ENCODE peak calls at places on chromosomes 13 and 19, in four cellular contexts. C is heart left ventricle, P is tibial nerve, L is spleen. A is an unnamed sample.

GRCh38 chr19:6421075-6422014 is 3.3 kb downstream of the KHSRP start:
- DNase-seq in P (no peak), L (no peak), C (no peak), A (no peak)

GRCh38 chr13:95920485-95920884 is 132.7 kb downstream of the UGGT2 start:
- DNase-seq in L (no peak), C (no peak), P (no peak), A (no peak)

GRCh38 chr19:54952591-54953344 is 5.4 kb upstream of the NLRP7 start:
- DNase-seq in P (no peak), C (no peak), L (no peak), A (peak)

GRCh38 chr13:108728370-108728769 is 99.0 kb downstream of the MYO16 start:
- DNase-seq in C (no peak), P (no peak), L (no peak), A (peak)

GRCh38 chr13:109196896-109197295 is 567.5 kb downstream of the MYO16 start:
- DNase-seq in L (no peak), C (no peak), P (no peak), A (no peak)

GRCh38 chr19:5172859-5173577 is 167.6 kb downstream of the PTPRS start:
- DNase-seq in C (peak), P (no peak), L (no peak), A (peak)

GRCh38 chr13:100438059-100438788 is 150.4 kb downstream of the GGACT start:
- DNase-seq in P (no peak), L (no peak), C (no peak), A (no peak)

GRCh38 chr13:43473437-43473836 is 313.3 kb downstream of the ENOX1 start:
- DNase-seq in P (no peak), L (no peak), C (no peak), A (no peak)

GRCh38 chr13:80551650-80552497 is 210.9 kb upstream of the SPRY2 start:
- DNase-seq in P (no peak), C (no peak), L (no peak), A (no peak)

GRCh38 chr19:46192990-46193650 is 36.4 kb upstream of the IGFL1 start:
- DNase-seq in C (peak), L (no peak), P (no peak), A (peak)

GRCh38 chr13:113297370-113297871 is 382 bp downstream of the LAMP1 start:
- DNase-seq in C (no peak), P (no peak), L (no peak), A (no peak)

GRCh38 chr19:53328967-53329366 is 4.6 kb upstream of the ZNF845 start:
- DNase-seq in L (peak), P (no peak), C (peak), A (no peak)

GRCh38 chr13:74715718-74716117 is 581.5 kb upstream of the KLF12 start:
- DNase-seq in P (no peak), C (no peak), L (no peak), A (no peak)

GRCh38 chr13:19927117-19927734 is 31.3 kb upstream of the ZMYM2 start:
- DNase-seq in C (no peak), P (no peak), L (no peak), A (no peak)

GRCh38 chr19:48044561-48044960 is 682 bp upstream of the CABP5 start:
- DNase-seq in C (no peak), L (no peak), P (no peak), A (no peak)

GRCh38 chr13:32427852-32428580 is at the start of gene N4BP2L1:
- DNase-seq in L (peak), C (peak), P (peak), A (peak)

GRCh38 chr19:13401388-13401787 is 104.9 kb downstream of the CACNA1A start:
- DNase-seq in L (no peak), P (no peak), C (no peak), A (peak)

GRCh38 chr13:33787051-33787591 is 30.8 kb upstream of the RFC3 start:
- DNase-seq in P (no peak), C (no peak), L (no peak), A (no peak)

GRCh38 chr13:94020426-94020825 is 459.1 kb downstream of the DCT start:
- DNase-seq in L (no peak), P (no peak), C (no peak), A (no peak)

DNA sequence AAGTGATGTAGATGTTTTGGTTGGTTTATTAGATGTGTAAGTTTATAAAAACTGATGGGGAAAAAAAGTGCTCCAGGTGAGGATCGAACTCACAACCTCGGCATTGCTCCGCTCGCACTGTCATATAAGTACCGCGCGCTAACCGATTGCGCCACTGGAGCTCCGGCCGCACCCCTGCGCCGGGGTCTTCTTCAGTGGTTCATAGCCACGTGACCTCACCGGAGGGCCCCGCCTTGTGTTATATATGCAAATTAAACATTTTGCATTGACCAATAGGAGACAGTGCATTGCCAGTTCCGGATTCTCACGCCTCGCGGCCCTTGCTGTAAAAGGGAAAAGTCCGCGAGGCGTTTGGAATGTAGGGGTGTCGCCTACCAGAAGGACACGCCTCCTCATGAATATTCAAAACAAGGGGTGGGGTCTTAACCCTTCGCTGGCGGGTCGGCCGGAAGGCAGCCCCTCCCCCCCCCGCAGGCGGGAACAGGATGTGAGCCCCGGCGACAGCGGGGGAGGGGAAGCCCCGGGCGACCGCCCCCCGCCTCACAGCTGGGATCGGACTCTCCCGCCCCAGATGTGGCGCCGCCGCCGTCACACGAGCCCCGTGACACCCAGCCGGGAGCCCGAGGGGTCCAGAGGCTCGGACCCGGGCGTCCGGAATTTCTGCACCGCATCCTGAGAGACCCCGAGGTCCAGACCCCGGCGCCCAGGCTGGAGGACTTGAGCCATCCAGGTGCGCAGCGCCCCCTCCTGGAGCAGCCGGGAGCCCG is at the start of gene PLEKHG2:
- DNase-seq in L (peak), C (peak), P (peak), A (peak)
- TF ChIP-seq POLR2A in L (no peak), C (peak), P (peak), A (no peak)

GRCh38 chr13:63026285-63026797 is 1610.7 kb upstream of the PCDH20 start:
- DNase-seq in P (no peak), L (no peak), C (no peak), A (no peak)

GRCh38 chr13:63024458-63024857 is 1608.8 kb upstream of the PCDH20 start:
- DNase-seq in C (no peak), P (no peak), L (no peak), A (no peak)

GRCh38 chr13:63025741-63026140 is 1610.1 kb upstream of the PCDH20 start:
- DNase-seq in C (no peak), P (no peak), L (no peak), A (no peak)
- TF ChIP-seq POLR2A in C (no peak), P (no peak), L (no peak), A (no peak)

DNA sequence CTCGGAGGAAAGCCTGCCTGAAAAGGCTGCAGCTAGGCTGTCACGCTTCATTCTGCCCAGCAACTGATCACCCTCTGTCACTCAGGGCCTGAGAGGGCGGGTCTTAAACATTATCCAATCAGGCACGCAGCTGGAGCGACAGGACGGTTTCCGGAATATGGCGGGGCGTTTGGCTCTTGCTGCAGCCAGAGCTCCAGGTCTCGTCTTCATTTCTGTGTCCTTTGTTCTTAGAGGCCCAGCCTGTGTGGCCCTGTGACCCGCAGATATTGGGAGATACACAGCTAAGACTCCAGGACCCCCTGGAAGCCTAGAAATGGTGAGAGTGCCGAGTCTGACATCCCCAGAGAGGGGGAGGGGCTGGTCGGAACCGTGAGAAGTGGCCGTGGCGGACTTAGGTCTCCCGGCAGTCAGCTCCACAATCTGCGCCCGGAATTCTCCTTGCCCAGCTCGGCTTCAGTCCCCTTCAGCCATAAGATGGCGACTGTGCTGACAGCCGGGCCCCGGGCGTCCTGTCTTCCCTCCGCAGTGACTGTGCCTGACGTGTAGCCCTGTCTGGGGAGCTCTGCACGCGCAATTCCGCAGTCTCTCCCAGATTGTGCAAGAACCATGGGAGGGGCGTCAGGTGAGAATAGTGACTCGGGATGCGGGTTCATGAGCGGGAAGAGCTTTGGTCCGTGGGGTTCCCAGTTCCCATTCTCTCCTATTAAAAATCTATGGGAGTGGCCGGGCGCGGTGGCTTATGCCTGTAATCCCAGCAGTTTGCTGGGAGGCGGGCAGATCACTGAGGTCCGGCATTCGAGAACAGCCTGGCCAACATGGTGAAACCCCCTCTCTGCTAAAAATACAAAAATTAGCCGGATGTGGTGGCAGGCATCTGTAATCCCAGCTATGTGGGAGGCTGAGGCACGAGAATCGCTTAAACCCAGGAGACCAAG is at the start of gene ZNF429:
- DNase-seq in C (peak), L (peak), P (peak), A (peak)
- TF ChIP-seq POLR2A in C (peak), L (peak), P (peak), A (peak)

GRCh38 chr19:18191640-18192062 is 1.4 kb upstream of the MPV17L2 start:
- DNase-seq in L (peak), P (no peak), C (no peak), A (no peak)
- TF ChIP-seq POLR2A in L (no peak), P (no peak), C (no peak), A (no peak)

GRCh38 chr13:51921790-51922740 is 60.3 kb downstream of the CCDC70 start:
- DNase-seq in L (no peak), C (no peak), P (no peak), A (no peak)
- TF ChIP-seq POLR2A in L (no peak), C (no peak), P (no peak), A (no peak)

DNA sequence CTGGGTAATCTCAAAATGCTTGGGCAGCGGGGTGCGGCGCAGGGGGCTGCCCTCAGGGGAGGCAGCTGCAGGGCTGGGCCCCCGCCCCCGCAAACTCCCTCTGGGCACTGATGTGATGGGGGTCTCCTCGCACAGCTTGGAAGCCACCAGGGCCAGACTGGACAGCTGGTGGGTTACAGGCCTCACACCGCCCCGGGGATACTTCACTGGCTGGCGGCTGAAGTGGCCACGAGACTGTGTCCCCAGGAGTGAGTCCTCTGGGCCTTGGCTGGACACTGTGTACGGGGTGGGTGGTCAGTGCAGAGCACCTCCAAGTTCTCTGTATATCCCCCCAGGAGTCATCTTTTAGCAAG is 2.0 kb upstream of the LPAR2 start:
- DNase-seq in P (no peak), C (no peak), L (no peak), A (no peak)
- TF ChIP-seq POLR2A in P (no peak), C (no peak), L (no peak), A (no peak)

A was measured in H54.